ENCODE peak calls at places on chromosomes 4 and X, in nine cellular contexts. M, T, N, I, Y, F, G, W and L are unnamed samples.

GRCh38 chr4:11632015-11632414 is 203.3 kb upstream of the HS3ST1 start:
- DNase-seq in Y (peak), F (no peak), G (peak), T (no peak), I (no peak), M (no peak), N (no peak), W (no peak), L (no peak)

GRCh38 chrX:20432746-20433374 is 166.2 kb upstream of the RPS6KA3 start:
- DNase-seq in G (no peak), Y (no peak), W (no peak), T (no peak), I (no peak), N (no peak), F (no peak), M (no peak), L (no peak)

GRCh38 chr4:153790962-153791551 is 2.2 kb upstream of the SFRP2 start:
- DNase-seq in G (no peak), F (no peak), N (no peak), T (peak), I (peak), Y (no peak), W (no peak), M (peak), L (no peak)

GRCh38 chr4:173013232-173013932 is 155.2 kb upstream of the GALNT7 start:
- DNase-seq in G (no peak), I (peak), M (peak), Y (peak), N (no peak), F (peak), T (peak), W (peak), L (no peak)

GRCh38 chrX:49233176-49233575 is at the start of gene CACNA1F:
- DNase-seq in W (no peak), Y (no peak), F (no peak), M (no peak), N (no peak), I (no peak), T (no peak), G (no peak), L (peak)

GRCh38 chr4:145760176-145760575 is 80.2 kb downstream of the C4orf51 start:
- DNase-seq in Y (no peak), I (no peak), T (no peak), N (no peak), W (no peak), F (no peak), G (no peak), M (no peak), L (no peak)

GRCh38 chrX:37454537-37455285 is 105.5 kb downstream of the PRRG1 start:
- DNase-seq in N (peak), M (no peak), Y (peak), I (no peak), G (peak), W (no peak), T (peak), F (no peak), L (no peak)

GRCh38 chrX:37871626-37872302 is 24.4 kb upstream of the DYNLT3 start:
- DNase-seq in G (peak), W (peak), T (peak), M (no peak), F (no peak), Y (peak), N (peak), I (no peak), L (no peak)

GRCh38 chr4:64713256-64713840 is 304.1 kb upstream of the TECRL start:
- DNase-seq in N (no peak), Y (peak), M (no peak), I (no peak), T (peak), G (peak), F (peak), W (peak), L (no peak)

GRCh38 chrX:19647731-19648588 is 132.7 kb upstream of the MAP3K15 start:
- DNase-seq in T (no peak), M (no peak), Y (peak), F (no peak), W (peak), N (no peak), I (no peak), G (peak), L (no peak)

GRCh38 chrX:40199704-40200103 is 101.9 kb upstream of the BCOR start:
- DNase-seq in W (no peak), M (no peak), F (no peak), T (no peak), G (no peak), I (no peak), N (peak), Y (peak), L (no peak)

GRCh38 chr4:137432431-137432830 is 99.9 kb downstream of the PCDH18 start:
- DNase-seq in G (no peak), I (no peak), T (peak), M (no peak), F (no peak), N (no peak), W (no peak), Y (no peak), L (no peak)

GRCh38 chrX:2500091-2500680 is 590 bp downstream of the DHRSX start:
- DNase-seq in Y (peak), I (no peak), T (peak), G (peak), F (peak), N (peak), W (peak), M (no peak), L (no peak)

GRCh38 chrX:39527045-39527444 is 570.7 kb downstream of the BCOR start:
- DNase-seq in G (no peak), Y (peak), I (no peak), F (no peak), N (peak), T (peak), M (no peak), W (peak), L (no peak)

GRCh38 chr4:25654971-25655963 is at the start of gene SLC34A2:
- DNase-seq in Y (no peak), I (peak), W (no peak), F (no peak), T (peak), N (no peak), G (no peak), M (no peak), L (no peak)

GRCh38 chrX:47361538-47362511 is 8.6 kb upstream of the ZNF157 start:
- DNase-seq in M (peak), I (peak), W (peak), F (peak), T (peak), N (peak), Y (peak), G (peak), L (peak)

GRCh38 chrX:67599532-67599931 is 55.7 kb downstream of the AR start:
- DNase-seq in I (no peak), G (no peak), F (no peak), N (no peak), Y (no peak), M (no peak), T (no peak), W (no peak), L (no peak)
- TF ChIP-seq CTCF in I (no peak), G (no peak), F (no peak), N (no peak), Y (no peak), M (no peak), T (no peak), W (no peak), L (no peak)

DNA sequence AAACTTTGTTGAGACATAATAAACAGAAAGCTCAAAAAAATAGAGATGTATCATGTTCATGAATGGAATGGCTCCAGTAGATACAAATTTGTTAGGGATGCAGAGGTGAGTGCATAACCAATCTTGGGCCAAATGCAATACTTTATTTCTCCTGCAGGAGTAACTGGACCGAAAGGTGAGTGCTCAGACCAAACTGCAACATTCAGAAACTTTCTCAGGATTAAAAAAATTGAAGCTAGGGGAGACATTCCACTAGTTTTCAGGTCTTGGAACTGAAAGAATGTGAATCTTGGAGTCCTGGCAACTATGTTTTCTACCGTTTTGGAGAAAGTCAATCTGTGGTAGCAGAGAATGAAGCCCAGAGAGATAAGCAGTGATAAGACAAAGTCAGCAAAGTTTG is 21.2 kb upstream of the LCORL start:
- DNase-seq in T (no peak), Y (peak), N (no peak), M (no peak), F (no peak), G (no peak), W (no peak), I (no peak), L (no peak)
- TF ChIP-seq CTCF in T (peak), Y (no peak), N (no peak), M (no peak), F (peak), G (peak), W (no peak), I (no peak), L (no peak)

GRCh38 chr4:31545330-31545729 is 825.2 kb downstream of the PCDH7 start:
- DNase-seq in T (no peak), Y (no peak), N (no peak), I (no peak), F (no peak), W (no peak), M (no peak), G (no peak), L (no peak)

GRCh38 chr4:31545755-31546154 is 825.6 kb downstream of the PCDH7 start:
- DNase-seq in G (no peak), T (no peak), I (no peak), N (no peak), W (no peak), F (no peak), M (no peak), Y (peak), L (no peak)

GRCh38 chr4:31548823-31549222 is 828.7 kb downstream of the PCDH7 start:
- DNase-seq in G (no peak), F (no peak), Y (no peak), T (no peak), N (no peak), W (no peak), M (no peak), I (no peak), L (no peak)
- TF ChIP-seq CTCF in G (no peak), F (no peak), Y (no peak), T (no peak), N (no peak), W (no peak), M (no peak), I (no peak), L (no peak)

GRCh38 chr4:7104366-7105031 is 36.6 kb upstream of the GRPEL1 start:
- DNase-seq in G (no peak), F (no peak), N (no peak), T (no peak), I (no peak), W (no peak), M (no peak), Y (no peak), L (no peak)

GRCh38 chr4:7103599-7104365 is 35.9 kb upstream of the GRPEL1 start:
- DNase-seq in Y (no peak), T (no peak), N (no peak), W (no peak), I (peak), G (no peak), M (peak), F (no peak), L (no peak)

GRCh38 chr4:7105261-7105660 is 37.4 kb upstream of the GRPEL1 start:
- DNase-seq in M (no peak), I (no peak), T (no peak), F (no peak), N (no peak), Y (no peak), W (no peak), G (no peak), L (no peak)

GRCh38 chr4:7101692-7102515 is 34.0 kb upstream of the GRPEL1 start:
- DNase-seq in T (peak), N (peak), Y (peak), G (peak), W (peak), I (peak), M (peak), F (peak), L (no peak)

DNA sequence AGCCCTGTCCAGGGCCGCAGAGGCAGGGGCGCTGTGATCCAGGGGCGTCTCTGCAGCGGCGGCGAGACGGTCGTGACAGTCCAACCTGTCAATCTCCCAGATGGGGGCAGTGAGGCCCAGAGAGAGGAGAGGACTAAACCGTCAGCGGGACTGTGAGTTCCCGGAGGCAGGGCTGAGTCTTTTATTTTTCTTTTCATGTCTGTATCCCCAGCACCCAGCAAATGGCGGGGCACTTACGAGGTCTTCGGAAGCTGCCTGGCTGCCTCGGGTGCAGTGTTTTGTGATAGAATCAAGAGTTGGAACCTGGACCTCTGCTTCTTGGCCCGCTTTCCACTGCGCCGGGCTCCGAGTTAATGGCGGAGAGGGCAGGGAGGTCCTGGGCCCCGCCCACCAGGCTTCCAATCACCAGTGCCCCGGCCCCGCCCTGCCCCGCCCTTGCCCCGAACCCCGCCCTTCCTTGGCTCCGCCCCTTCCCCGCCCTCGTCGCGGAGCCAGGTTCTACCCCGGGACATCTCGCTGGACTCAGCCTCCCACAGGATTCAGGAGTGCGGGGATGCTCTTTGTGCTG is 35.3 kb upstream of the GRPEL1 start:
- DNase-seq in M (peak), W (peak), I (peak), N (peak), F (peak), Y (peak), G (peak), T (peak), L (peak)
- TF ChIP-seq CTCF in M (peak), W (no peak), I (no peak), N (no peak), F (no peak), Y (no peak), G (no peak), T (no peak), L (no peak)

GRCh38 chr4:79257953-79258613 is 67.8 kb downstream of the NAA11 start:
- DNase-seq in W (no peak), G (no peak), M (no peak), N (no peak), F (no peak), I (no peak), T (no peak), Y (no peak), L (no peak)
- TF ChIP-seq CTCF in W (no peak), G (no peak), M (no peak), N (no peak), F (no peak), I (no peak), T (no peak), Y (no peak), L (no peak)

GRCh38 chr4:185227131-185227551 is 17.7 kb downstream of the SNX25 start:
- DNase-seq in T (no peak), M (no peak), Y (no peak), F (no peak), W (peak), I (peak), G (no peak), N (no peak), L (no peak)
- TF ChIP-seq CTCF in T (peak), M (no peak), Y (no peak), F (no peak), W (no peak), I (no peak), G (no peak), N (no peak), L (no peak)

DNA sequence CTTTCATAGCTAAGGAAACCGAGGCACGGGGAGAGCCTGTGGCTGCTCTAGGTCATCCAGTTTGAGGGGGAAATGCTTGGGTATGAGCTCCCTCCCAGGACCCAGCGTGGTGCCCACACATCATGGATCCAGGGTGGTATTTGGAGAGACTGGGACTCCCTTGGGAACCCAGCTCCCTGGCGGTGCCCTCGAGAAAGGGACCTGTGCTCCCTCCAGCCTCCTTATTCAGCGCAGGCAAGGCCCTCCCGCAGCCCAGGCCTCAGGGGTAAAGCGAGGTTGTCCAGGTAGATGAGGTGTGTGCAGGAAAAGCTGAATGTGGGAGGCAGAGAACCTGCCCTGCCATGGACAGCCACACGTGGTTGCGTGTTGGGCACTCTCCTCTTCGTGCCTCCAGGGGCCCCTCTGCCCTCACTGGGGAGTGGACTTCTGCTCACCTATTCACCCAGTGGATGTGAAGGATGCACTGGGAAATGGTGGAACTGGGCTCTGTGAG is 53.8 kb upstream of the GPR78 start:
- DNase-seq in T (no peak), F (no peak), I (no peak), Y (no peak), N (no peak), W (no peak), M (no peak), G (no peak), L (no peak)
- TF ChIP-seq CTCF in T (no peak), F (no peak), I (no peak), Y (no peak), N (no peak), W (no peak), M (no peak), G (no peak), L (no peak)

GRCh38 chr4:92091335-92091734 is 212.4 kb upstream of the GRID2 start:
- DNase-seq in M (no peak), F (peak), I (no peak), G (no peak), W (peak), T (peak), Y (no peak), N (no peak), L (no peak)
- TF ChIP-seq CTCF in M (no peak), F (peak), I (no peak), G (no peak), W (peak), T (no peak), Y (no peak), N (no peak), L (no peak)

GRCh38 chrX:112512509-112512908 is 167.2 kb downstream of the LHFPL1 start:
- DNase-seq in G (no peak), Y (peak), N (no peak), M (no peak), W (peak), I (no peak), F (no peak), T (no peak), L (no peak)
- TF ChIP-seq CTCF in G (no peak), Y (no peak), N (no peak), M (no peak), W (no peak), I (no peak), F (no peak), T (no peak), L (no peak)

DNA sequence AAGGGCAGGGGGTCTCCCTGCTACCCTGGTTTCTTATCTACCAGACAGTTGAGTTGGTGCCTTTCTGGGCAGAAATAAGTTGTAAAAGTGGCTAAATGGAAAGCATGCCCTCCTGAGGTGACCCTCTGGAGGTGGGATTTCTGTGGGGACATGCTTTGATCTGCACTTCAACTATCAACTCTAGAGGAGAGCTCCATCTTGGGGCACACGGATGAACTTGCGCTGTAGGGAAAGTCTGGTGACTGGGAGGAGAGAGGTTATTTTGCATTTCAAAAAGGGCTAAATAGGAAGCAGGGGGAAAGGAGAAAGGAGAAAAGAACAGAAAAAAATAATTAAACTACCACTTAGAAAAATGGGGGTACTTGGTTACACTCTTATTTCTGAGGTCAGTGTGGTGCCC is 12.7 kb upstream of the RHOXF2B start:
- DNase-seq in T (no peak), W (peak), I (no peak), M (no peak), F (no peak), G (no peak), Y (no peak), N (no peak), L (no peak)
- TF ChIP-seq CTCF in T (no peak), W (peak), I (no peak), M (no peak), F (no peak), G (no peak), Y (no peak), N (no peak), L (no peak)